ENCODE peak calls at places on chromosomes 4 and X, in five cellular contexts. H is effector memory CD4-positive, alpha-beta T cell; X is ovary; Y is cardiac muscle cell; K is GM23248. B is an unnamed sample.

GRCh38 chrX:153624196-153625091 is 22.6 kb upstream of the DUSP9 start:
- DNase-seq in X (no peak), Y (no peak), H (no peak), K (no peak), B (no peak)

GRCh38 chrX:11499076-11500044 is 166.4 kb downstream of the ARHGAP6 start:
- DNase-seq in Y (no peak), H (no peak), K (peak), X (no peak), B (no peak)

GRCh38 chrX:95733426-95733825 is 951.2 kb upstream of the DIAPH2 start:
- DNase-seq in H (no peak), K (no peak), X (no peak), Y (no peak), B (no peak)

GRCh38 chr4:90318208-90318607 is 191.0 kb downstream of the CCSER1 start:
- DNase-seq in K (peak), H (no peak), Y (no peak), X (no peak), B (no peak)

GRCh38 chrX:13506574-13506973 is 62.8 kb upstream of the EGFL6 start:
- DNase-seq in K (peak), X (peak), Y (peak), H (peak), B (no peak)

GRCh38 chr4:161717084-161717483 is 446.7 kb downstream of the FSTL5 start:
- DNase-seq in Y (no peak), X (no peak), H (no peak), K (no peak), B (no peak)

GRCh38 chr4:81352476-81352875 is 119.2 kb downstream of the RASGEF1B start:
- DNase-seq in X (no peak), Y (no peak), K (peak), H (no peak), B (no peak)

GRCh38 chr4:153364061-153364460 is 19.6 kb downstream of the MND1 start:
- DNase-seq in X (no peak), K (no peak), Y (no peak), H (no peak), B (no peak)

GRCh38 chr4:130288576-130288975 is 1192.6 kb downstream of the C4orf33 start:
- DNase-seq in H (no peak), Y (no peak), K (no peak), X (no peak), B (no peak)

GRCh38 chr4:64340243-64341110 is 68.8 kb downstream of the TECRL start:
- DNase-seq in Y (no peak), H (no peak), K (no peak), X (no peak), B (no peak)

GRCh38 chr4:109016200-109016599 is 253.3 kb upstream of the ETNPPL start:
- DNase-seq in X (no peak), H (no peak), K (no peak), Y (no peak), B (no peak)

DNA sequence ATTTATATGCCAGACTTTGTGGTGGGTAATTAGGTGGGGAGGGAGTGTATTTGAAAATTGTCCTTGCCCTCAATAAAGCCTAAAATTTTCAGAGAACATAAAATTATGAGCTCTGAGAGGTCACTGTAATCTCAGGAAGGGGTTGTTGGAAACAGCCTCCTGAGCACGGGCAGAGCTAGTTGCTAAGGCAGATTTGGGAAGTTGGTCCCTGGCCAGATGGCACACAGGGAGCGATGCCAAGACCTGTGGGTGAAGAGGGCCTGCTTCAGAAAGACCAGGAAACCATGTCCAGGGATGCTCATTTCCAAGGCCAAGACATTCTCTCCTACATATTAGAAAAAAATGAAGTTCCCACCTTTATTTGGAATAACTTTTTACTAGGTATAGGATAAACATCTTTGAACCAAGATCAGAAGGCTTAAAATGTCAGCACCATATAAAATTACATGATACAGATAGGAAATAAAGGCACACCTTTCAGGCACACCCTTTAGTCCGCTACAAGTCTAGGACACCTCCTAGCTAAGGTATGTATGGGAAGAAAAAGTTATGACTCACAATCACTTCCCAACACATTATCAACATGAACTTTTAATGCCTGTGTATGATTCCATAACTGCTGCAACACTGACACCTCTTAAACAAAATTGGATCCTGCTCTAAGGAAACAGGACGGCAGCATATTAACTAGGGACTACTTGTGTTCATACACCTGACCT is 2.2 kb upstream of the PPP3CA start:
- DNase-seq in H (no peak), X (peak), Y (no peak), K (peak), B (peak)
- H3K27ac ChIP-seq in H (no peak), X (no peak), Y (no peak), K (peak), B (no peak)

DNA sequence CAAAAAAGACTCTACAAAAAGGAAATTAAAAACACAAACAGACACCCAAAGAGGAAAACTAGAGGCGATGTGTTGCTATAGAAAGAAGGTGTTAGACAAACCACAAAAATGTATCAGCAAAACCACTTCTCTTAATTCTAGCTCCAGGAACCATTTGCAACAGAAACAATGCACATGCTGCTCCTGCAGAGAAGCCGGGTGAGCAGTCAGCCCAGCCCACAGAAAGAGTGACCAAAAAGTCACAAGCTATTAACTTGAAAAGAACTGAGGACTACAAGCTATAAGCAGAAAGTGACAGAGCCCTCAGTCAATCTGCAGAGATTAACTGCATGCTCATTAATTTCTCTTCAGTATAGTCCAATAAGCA is 96.2 kb upstream of the KLHL13 start:
- DNase-seq in Y (no peak), K (no peak), H (no peak), X (no peak), B (no peak)
- H3K27ac ChIP-seq in Y (no peak), K (no peak), H (no peak), X (no peak), B (no peak)

GRCh38 chrX:65407157-65407626 is 127.4 kb downstream of the LAS1L start:
- DNase-seq in X (no peak), Y (peak), K (peak), H (no peak), B (no peak)

GRCh38 chrX:65406532-65406931 is 128.1 kb downstream of the LAS1L start:
- DNase-seq in Y (peak), X (no peak), K (peak), H (no peak), B (peak)
- H3K27ac ChIP-seq in Y (no peak), X (no peak), K (no peak), H (no peak), B (no peak)

GRCh38 chr4:56213543-56213942 is 173.7 kb downstream of the AASDH start:
- DNase-seq in X (no peak), H (no peak), Y (no peak), K (no peak), B (no peak)

GRCh38 chr4:56212774-56213173 is 174.5 kb downstream of the AASDH start:
- DNase-seq in Y (no peak), K (no peak), X (no peak), H (no peak), B (peak)

GRCh38 chr4:56217383-56217890 is 169.9 kb downstream of the AASDH start:
- DNase-seq in H (no peak), Y (no peak), X (no peak), K (no peak), B (peak)

GRCh38 chr4:56215901-56216300 is 171.4 kb downstream of the AASDH start:
- DNase-seq in H (no peak), Y (no peak), K (peak), X (peak), B (peak)

GRCh38 chr4:56215138-56215793 is 172.0 kb downstream of the AASDH start:
- DNase-seq in Y (no peak), K (no peak), X (no peak), H (no peak), B (peak)
- H3K27ac ChIP-seq in Y (no peak), K (no peak), X (no peak), H (no peak), B (peak)

GRCh38 chr4:74331944-74332343 is 23.7 kb downstream of the EPGN start:
- DNase-seq in X (no peak), K (no peak), H (no peak), Y (no peak), B (no peak)

GRCh38 chr4:74330295-74330750 is 22.1 kb downstream of the EPGN start:
- DNase-seq in H (no peak), Y (no peak), K (no peak), X (no peak), B (no peak)

GRCh38 chr4:74328501-74328900 is 20.2 kb downstream of the EPGN start:
- DNase-seq in Y (no peak), H (no peak), X (no peak), K (peak), B (no peak)

GRCh38 chr4:74334636-74335035 is 26.4 kb downstream of the EPGN start:
- DNase-seq in Y (no peak), K (no peak), H (no peak), X (no peak), B (no peak)

DNA sequence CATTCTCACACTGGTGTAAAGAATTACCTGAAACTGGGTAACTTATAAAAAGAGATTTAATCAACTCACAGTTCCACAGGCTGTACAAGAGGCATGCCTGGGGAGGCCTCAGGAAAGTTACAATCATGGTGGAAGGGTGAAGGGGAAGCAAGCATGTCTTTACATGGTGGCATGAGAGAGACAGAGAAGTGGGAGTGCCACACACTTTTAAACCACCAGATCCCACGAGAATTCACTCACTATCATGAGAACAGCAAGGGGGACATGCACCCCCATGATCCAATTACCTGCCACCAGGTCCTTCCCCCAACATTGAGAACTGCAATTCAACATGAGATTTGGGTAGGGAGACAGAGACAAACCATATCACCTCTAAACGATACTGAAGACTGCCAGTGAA is 23.0 kb downstream of the EPGN start:
- DNase-seq in H (no peak), K (no peak), X (no peak), Y (no peak), B (no peak)
- H3K27ac ChIP-seq in H (no peak), K (no peak), X (no peak), Y (no peak), B (no peak)

GRCh38 chrX:47351706-47352105 is 18.7 kb upstream of the ZNF157 start:
- DNase-seq in Y (no peak), K (peak), X (no peak), H (no peak), B (no peak)
- H3K27ac ChIP-seq in Y (no peak), K (no peak), X (no peak), H (no peak), B (no peak)

DNA sequence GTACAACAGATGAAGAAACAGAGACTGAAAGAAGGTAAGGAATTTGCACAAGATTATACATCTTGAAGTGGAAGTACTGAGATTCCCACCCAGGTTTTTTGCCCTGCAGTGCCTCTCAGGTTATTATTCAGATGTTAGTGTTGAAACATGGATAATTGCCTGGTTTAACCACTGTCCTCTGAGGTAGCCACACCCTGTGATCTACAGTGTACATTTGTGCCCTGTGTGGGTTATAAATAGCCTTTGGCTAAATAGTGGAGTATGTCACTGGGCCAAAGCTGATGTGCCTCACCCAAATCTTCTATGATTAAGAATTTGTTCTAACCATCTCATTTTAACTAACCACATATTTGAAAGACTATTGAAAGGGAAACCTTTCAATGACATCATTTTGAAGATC is 5.4 kb upstream of the ASB5 start:
- DNase-seq in K (peak), Y (no peak), H (no peak), X (no peak), B (no peak)
- H3K27ac ChIP-seq in K (peak), Y (no peak), H (no peak), X (no peak), B (no peak)